ENCODE peak calls at places on chromosomes 13 and 19, in six cellular contexts. One of them, this sample, is unnamed.

GRCh38 chr13:33202644-33203169 is 82.8 kb downstream of the STARD13 start:
- DNase-seq in RWPE1: no peak
- DNase-seq in left ventricle myocardium inferior: no peak
- DNase-seq in HFFc6: no peak
- DNase-seq in natural killer cell: no peak
- DNase-seq in fibroblast of lung: no peak
- DNase-seq in this sample: no peak

GRCh38 chr13:35279500-35279899 is 197.0 kb downstream of the MAB21L1 start:
- DNase-seq in RWPE1: no peak
- DNase-seq in left ventricle myocardium inferior: no peak
- DNase-seq in HFFc6: no peak
- DNase-seq in natural killer cell: no peak
- DNase-seq in fibroblast of lung: no peak
- DNase-seq in this sample: no peak

GRCh38 chr13:94950303-94950702 is 238.0 kb upstream of the SOX21 start:
- DNase-seq in RWPE1: no peak
- DNase-seq in left ventricle myocardium inferior: no peak
- DNase-seq in HFFc6: no peak
- DNase-seq in natural killer cell: no peak
- DNase-seq in fibroblast of lung: peak; percentile 17
- DNase-seq in this sample: no peak

GRCh38 chr13:50631041-50631440 is 212.5 kb downstream of the DLEU7 start:
- DNase-seq in RWPE1: no peak
- DNase-seq in left ventricle myocardium inferior: no peak
- DNase-seq in HFFc6: no peak
- DNase-seq in natural killer cell: no peak
- DNase-seq in fibroblast of lung: no peak
- DNase-seq in this sample: no peak

GRCh38 chr13:50081106-50081898 is 66.1 kb downstream of the KCNRG start:
- DNase-seq in RWPE1: no peak
- DNase-seq in left ventricle myocardium inferior: peak; percentile 41
- DNase-seq in HFFc6: no peak
- DNase-seq in natural killer cell: peak; percentile 56
- DNase-seq in fibroblast of lung: no peak
- DNase-seq in this sample: peak; percentile 50

GRCh38 chr13:27956576-27957300 is 12.4 kb downstream of the CDX2 start:
- DNase-seq in RWPE1: no peak
- DNase-seq in left ventricle myocardium inferior: no peak
- DNase-seq in HFFc6: no peak
- DNase-seq in natural killer cell: no peak
- DNase-seq in fibroblast of lung: no peak
- DNase-seq in this sample: no peak

GRCh38 chr13:53605306-53605705 is 576.7 kb downstream of the OLFM4 start:
- DNase-seq in RWPE1: no peak
- DNase-seq in left ventricle myocardium inferior: no peak
- DNase-seq in HFFc6: no peak
- DNase-seq in natural killer cell: no peak
- DNase-seq in fibroblast of lung: no peak
- DNase-seq in this sample: no peak

GRCh38 chr19:1844536-1845515 is 3.5 kb downstream of the REXO1 start:
- DNase-seq in RWPE1: no peak
- DNase-seq in left ventricle myocardium inferior: no peak
- DNase-seq in HFFc6: no peak
- DNase-seq in natural killer cell: no peak
- DNase-seq in fibroblast of lung: no peak
- DNase-seq in this sample: no peak

GRCh38 chr19:6721773-6722172 is 1.3 kb upstream of the C3 start:
- DNase-seq in RWPE1: no peak
- DNase-seq in left ventricle myocardium inferior: no peak
- DNase-seq in HFFc6: no peak
- DNase-seq in natural killer cell: no peak
- DNase-seq in fibroblast of lung: no peak
- DNase-seq in this sample: no peak

GRCh38 chr13:43797869-43798268 is 11.1 kb upstream of the ENOX1 start:
- DNase-seq in RWPE1: no peak
- DNase-seq in left ventricle myocardium inferior: no peak
- DNase-seq in HFFc6: peak; percentile 13
- DNase-seq in natural killer cell: no peak
- DNase-seq in fibroblast of lung: peak; percentile 38
- DNase-seq in this sample: no peak
- TF ChIP-seq CTCF in RWPE1: no peak
- TF ChIP-seq CTCF in left ventricle myocardium inferior: no peak
- TF ChIP-seq CTCF in HFFc6: peak; percentile 37
- TF ChIP-seq CTCF in natural killer cell: no peak
- TF ChIP-seq CTCF in fibroblast of lung: peak; percentile 2
- TF ChIP-seq CTCF in this sample: no peak

DNA sequence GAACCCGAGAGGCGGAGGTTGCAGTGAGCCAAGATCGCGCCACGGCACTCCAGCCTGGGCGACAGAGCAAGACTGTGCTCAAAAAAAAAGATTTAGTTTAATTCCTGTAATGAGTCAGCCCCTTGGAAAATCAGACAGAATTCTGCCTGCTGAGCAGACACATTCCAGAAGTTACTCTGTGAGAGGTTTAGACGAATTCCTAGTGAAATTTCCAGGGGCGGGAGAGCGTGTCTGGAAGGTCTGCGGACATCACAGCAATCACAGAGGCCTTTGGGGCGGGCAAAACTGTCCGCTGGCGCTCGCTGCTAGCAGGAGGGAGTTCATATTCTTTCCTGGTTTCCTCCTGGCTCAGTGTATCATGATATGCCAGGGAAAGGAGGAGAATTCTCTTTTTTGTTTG is 17.5 kb downstream of the MISP start:
- DNase-seq in RWPE1: no peak
- DNase-seq in left ventricle myocardium inferior: no peak
- DNase-seq in HFFc6: peak; percentile 79
- DNase-seq in natural killer cell: no peak
- DNase-seq in fibroblast of lung: peak; percentile 80
- DNase-seq in this sample: no peak
- TF ChIP-seq CTCF in RWPE1: no peak
- TF ChIP-seq CTCF in left ventricle myocardium inferior: no peak
- TF ChIP-seq CTCF in HFFc6: no peak
- TF ChIP-seq CTCF in natural killer cell: no peak
- TF ChIP-seq CTCF in fibroblast of lung: no peak
- TF ChIP-seq CTCF in this sample: no peak

GRCh38 chr13:42891591-42891990 is 100.5 kb downstream of the EPSTI1 start:
- DNase-seq in RWPE1: no peak
- DNase-seq in left ventricle myocardium inferior: no peak
- DNase-seq in HFFc6: no peak
- DNase-seq in natural killer cell: no peak
- DNase-seq in fibroblast of lung: no peak
- DNase-seq in this sample: no peak
- TF ChIP-seq CTCF in RWPE1: no peak
- TF ChIP-seq CTCF in left ventricle myocardium inferior: no peak
- TF ChIP-seq CTCF in HFFc6: no peak
- TF ChIP-seq CTCF in natural killer cell: no peak
- TF ChIP-seq CTCF in fibroblast of lung: no peak
- TF ChIP-seq CTCF in this sample: no peak

DNA sequence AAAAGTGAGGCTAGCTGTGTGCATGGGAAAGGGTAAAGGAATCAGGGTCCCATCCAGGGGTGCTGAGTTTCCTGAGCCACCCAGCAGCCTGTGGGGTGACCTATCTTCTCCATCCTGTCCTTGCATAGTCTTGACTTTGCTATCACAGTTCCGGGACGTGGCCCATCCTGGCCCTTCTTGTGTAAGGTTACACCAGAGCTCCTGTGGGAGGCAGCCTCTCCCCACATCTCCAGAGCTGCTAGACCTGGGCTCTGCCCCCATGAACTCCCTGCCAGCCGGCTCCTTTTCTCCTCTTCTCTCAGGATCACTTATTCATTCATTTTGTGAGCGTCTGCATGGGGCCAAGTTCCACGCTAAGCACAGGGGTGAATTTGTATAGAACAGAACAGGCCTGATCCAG is 238.9 kb downstream of the TSHZ3 start:
- DNase-seq in RWPE1: no peak
- DNase-seq in left ventricle myocardium inferior: no peak
- DNase-seq in HFFc6: peak; percentile 26
- DNase-seq in natural killer cell: no peak
- DNase-seq in fibroblast of lung: peak; percentile 63
- DNase-seq in this sample: no peak
- TF ChIP-seq CTCF in RWPE1: no peak
- TF ChIP-seq CTCF in left ventricle myocardium inferior: peak; percentile 25
- TF ChIP-seq CTCF in HFFc6: peak; percentile 61
- TF ChIP-seq CTCF in natural killer cell: no peak
- TF ChIP-seq CTCF in fibroblast of lung: peak; percentile 45
- TF ChIP-seq CTCF in this sample: no peak

DNA sequence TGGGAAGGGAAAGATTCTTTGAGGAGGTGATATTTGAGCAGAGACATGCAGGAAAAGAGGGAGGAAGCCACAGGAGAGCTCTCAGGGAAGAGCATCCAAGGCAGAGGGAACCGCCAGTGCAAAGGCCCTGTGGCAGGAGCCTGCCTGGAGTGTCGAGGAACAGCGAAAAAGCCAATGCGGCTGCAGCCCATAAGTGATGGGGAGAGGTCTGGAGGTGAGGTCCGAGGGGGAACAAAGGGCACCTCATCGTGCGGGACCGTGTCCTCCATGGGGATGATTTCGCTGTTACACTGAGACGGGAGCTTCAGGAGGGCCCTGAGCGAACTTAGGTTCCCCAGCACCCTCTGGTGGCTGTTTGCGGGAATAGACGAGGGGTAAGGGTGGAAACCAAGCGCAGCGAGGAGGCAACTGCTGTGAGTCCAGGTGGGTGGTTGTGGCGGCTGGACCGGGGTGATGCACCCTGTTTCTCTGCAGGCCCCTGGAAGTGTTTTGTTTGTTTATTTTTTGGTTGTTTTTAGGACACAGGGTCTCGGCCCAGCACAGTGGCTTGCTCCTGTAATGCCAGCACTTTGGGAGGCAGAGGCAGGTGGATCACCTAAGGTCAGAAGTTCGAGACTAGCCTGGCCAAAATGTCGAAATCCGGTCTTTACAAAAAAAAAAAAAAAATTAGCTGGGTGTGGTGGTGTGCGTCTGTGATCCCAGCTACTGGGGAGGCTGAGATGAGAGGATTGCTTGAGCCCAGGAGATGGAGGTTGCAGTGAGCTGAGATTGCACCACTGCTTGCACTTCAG is 5.9 kb upstream of the EHD2 start:
- DNase-seq in RWPE1: peak; percentile 60
- DNase-seq in left ventricle myocardium inferior: peak; percentile 66
- DNase-seq in HFFc6: peak; percentile 54
- DNase-seq in natural killer cell: peak; percentile 66
- DNase-seq in fibroblast of lung: peak; percentile 76
- DNase-seq in this sample: peak; percentile 91
- TF ChIP-seq CTCF in RWPE1: peak; percentile 82
- TF ChIP-seq CTCF in left ventricle myocardium inferior: peak; percentile 86
- TF ChIP-seq CTCF in HFFc6: peak; percentile 90
- TF ChIP-seq CTCF in natural killer cell: peak; percentile 83
- TF ChIP-seq CTCF in fibroblast of lung: peak; percentile 91
- TF ChIP-seq CTCF in this sample: peak; percentile 87